ENCODE peak calls at places on chromosomes 5 and 9, in four cellular contexts. One of them, this sample, is unnamed.

GRCh38 chr5:68333649-68334549 is 118.3 kb downstream of the PIK3R1 start:
- DNase-seq in activated CD4-positive, alpha-beta T cell treated with anti-CD3 and anti-CD28 coated beads for 36 hours: no peak
- DNase-seq in lower leg skin: no peak
- DNase-seq in fibroblast of the conjunctiva: peak
- DNase-seq in this sample: no peak

GRCh38 chr5:177133845-177134652 is 476 bp downstream of the NSD1 start:
- DNase-seq in activated CD4-positive, alpha-beta T cell treated with anti-CD3 and anti-CD28 coated beads for 36 hours: peak
- DNase-seq in lower leg skin: no peak
- DNase-seq in fibroblast of the conjunctiva: no peak
- DNase-seq in this sample: no peak

GRCh38 chr9:87601175-87601574 is 103.5 kb downstream of the DAPK1 start:
- DNase-seq in activated CD4-positive, alpha-beta T cell treated with anti-CD3 and anti-CD28 coated beads for 36 hours: no peak
- DNase-seq in lower leg skin: no peak
- DNase-seq in fibroblast of the conjunctiva: no peak
- DNase-seq in this sample: no peak

GRCh38 chr9:112341741-112342140 is 8.3 kb upstream of the PTBP3 start:
- DNase-seq in activated CD4-positive, alpha-beta T cell treated with anti-CD3 and anti-CD28 coated beads for 36 hours: no peak
- DNase-seq in lower leg skin: no peak
- DNase-seq in fibroblast of the conjunctiva: no peak
- DNase-seq in this sample: no peak

GRCh38 chr5:171420429-171421231 is 1.2 kb downstream of the FGF18 start:
- DNase-seq in activated CD4-positive, alpha-beta T cell treated with anti-CD3 and anti-CD28 coated beads for 36 hours: no peak
- DNase-seq in lower leg skin: peak
- DNase-seq in fibroblast of the conjunctiva: peak
- DNase-seq in this sample: peak

GRCh38 chr9:97696823-97697601 is at the start of gene XPA:
- DNase-seq in activated CD4-positive, alpha-beta T cell treated with anti-CD3 and anti-CD28 coated beads for 36 hours: peak
- DNase-seq in lower leg skin: peak
- DNase-seq in fibroblast of the conjunctiva: peak
- DNase-seq in this sample: peak

GRCh38 chr5:67807116-67807888 is 408.3 kb upstream of the PIK3R1 start:
- DNase-seq in activated CD4-positive, alpha-beta T cell treated with anti-CD3 and anti-CD28 coated beads for 36 hours: no peak
- DNase-seq in lower leg skin: no peak
- DNase-seq in fibroblast of the conjunctiva: no peak
- DNase-seq in this sample: no peak

GRCh38 chr5:34717426-34718327 is 61.5 kb downstream of the RAI14 start:
- DNase-seq in activated CD4-positive, alpha-beta T cell treated with anti-CD3 and anti-CD28 coated beads for 36 hours: no peak
- DNase-seq in lower leg skin: no peak
- DNase-seq in fibroblast of the conjunctiva: peak
- DNase-seq in this sample: no peak

GRCh38 chr9:105290401-105290800 is 46.0 kb downstream of the SLC44A1 start:
- DNase-seq in activated CD4-positive, alpha-beta T cell treated with anti-CD3 and anti-CD28 coated beads for 36 hours: no peak
- DNase-seq in lower leg skin: no peak
- DNase-seq in fibroblast of the conjunctiva: peak
- DNase-seq in this sample: no peak

GRCh38 chr9:125238127-125238914 is 2.8 kb downstream of the HSPA5 start:
- DNase-seq in activated CD4-positive, alpha-beta T cell treated with anti-CD3 and anti-CD28 coated beads for 36 hours: no peak
- DNase-seq in lower leg skin: no peak
- DNase-seq in fibroblast of the conjunctiva: no peak
- DNase-seq in this sample: no peak

GRCh38 chr9:120411862-120412424 is 168.0 kb downstream of the CDK5RAP2 start:
- DNase-seq in activated CD4-positive, alpha-beta T cell treated with anti-CD3 and anti-CD28 coated beads for 36 hours: no peak
- DNase-seq in lower leg skin: no peak
- DNase-seq in fibroblast of the conjunctiva: no peak
- DNase-seq in this sample: no peak

This sample was measured in esophagus muscularis mucosa.